ENCODE peak calls at places on chromosomes 11 and 22, in ten cellular contexts. P, O, G, Q, U, Z, I, X, Y and C are unnamed samples.

GRCh38 chr11:8717544-8717875 is 34.9 kb downstream of the RPL27A start:
- DNase-seq in P (no peak), O (no peak), G (no peak), Q (no peak), U (no peak), Z (no peak), I (no peak), X (no peak), Y (no peak), C (no peak)

GRCh38 chr11:70470127-70470526 is 71.8 kb downstream of the CTTN start:
- DNase-seq in P (no peak), O (no peak), G (no peak), Q (no peak), U (no peak), Z (no peak), I (no peak), X (no peak), Y (no peak), C (no peak)

GRCh38 chr11:122723106-122723505 is 67.6 kb downstream of the UBASH3B start:
- DNase-seq in P (no peak), O (no peak), G (no peak), Q (no peak), U (no peak), Z (no peak), I (no peak), X (no peak), Y (no peak), C (no peak)

GRCh38 chr11:62241095-62241494 is 944 bp upstream of the SCGB1D2 start:
- DNase-seq in P (no peak), O (no peak), G (no peak), Q (no peak), U (no peak), Z (no peak), I (no peak), X (no peak), Y (no peak), C (no peak)

GRCh38 chr22:20434264-20434751 is 3.3 kb downstream of the SCARF2 start:
- DNase-seq in P (no peak), O (no peak), G (no peak), Q (no peak), U (peak; percentile 35), Z (peak; percentile 54), I (no peak), X (no peak), Y (no peak), C (no peak)

GRCh38 chr11:2933376-2934056 is 4.3 kb upstream of the PHLDA2 start:
- DNase-seq in P (peak; percentile 41), O (no peak), G (peak; percentile 62), Q (no peak), U (peak; percentile 94), Z (peak; percentile 91), I (no peak), X (no peak), Y (peak; percentile 66), C (no peak)

GRCh38 chr11:122097419-122098001 is 18.5 kb downstream of the BLID start:
- DNase-seq in P (no peak), O (no peak), G (no peak), Q (no peak), U (no peak), Z (no peak), I (no peak), X (peak; percentile 16), Y (no peak), C (no peak)

GRCh38 chr22:50084570-50084969 is 656 bp downstream of the MLC1 start:
- DNase-seq in P (no peak), O (no peak), G (no peak), Q (no peak), U (no peak), Z (peak; percentile 77), I (no peak), X (no peak), Y (no peak), C (no peak)

GRCh38 chr22:19700790-19701419 is 13.4 kb upstream of the SEPTIN5 start:
- DNase-seq in P (no peak), O (no peak), G (no peak), Q (no peak), U (peak; percentile 12), Z (peak; percentile 19), I (no peak), X (no peak), Y (no peak), C (no peak)

GRCh38 chr11:3021125-3021524 is 29.0 kb upstream of the NAP1L4 start:
- DNase-seq in P (peak; percentile 70), O (peak; percentile 56), G (no peak), Q (no peak), U (no peak), Z (no peak), I (peak; percentile 54), X (peak; percentile 81), Y (peak; percentile 56), C (no peak)

GRCh38 chr22:21982338-21982965 is at the start of gene TOP3B:
- DNase-seq in P (peak; percentile 85), O (peak; percentile 65), G (peak; percentile 84), Q (peak; percentile 77), U (peak; percentile 92), Z (peak; percentile 95), I (peak; percentile 90), X (peak; percentile 90), Y (peak; percentile 62), C (peak; percentile 43)
- H3K27ac ChIP-seq in P (peak within 1 kb of the TSS; percentile 71), O (no peak within 1 kb of the TSS), G (peak within 1 kb of the TSS; percentile 89), Q (peak within 1 kb of the TSS; percentile 81), U (peak within 1 kb of the TSS; percentile 91), Z (peak within 1 kb of the TSS; percentile 88), I (peak within 1 kb of the TSS; percentile 8), X (peak within 1 kb of the TSS; percentile 23), Y (peak within 1 kb of the TSS; percentile 40), C (peak within 1 kb of the TSS; percentile 83)

GRCh38 chr22:46079093-46079860 is 71.0 kb upstream of the PPARA start:
- DNase-seq in P (peak; percentile 17), O (no peak), G (peak; percentile 27), Q (no peak), U (peak; percentile 57), Z (peak; percentile 61), I (no peak), X (no peak), Y (no peak), C (no peak)

GRCh38 chr22:46078241-46079092 is 71.9 kb upstream of the PPARA start:
- DNase-seq in P (peak; percentile 78), O (no peak), G (peak; percentile 82), Q (no peak), U (peak; percentile 80), Z (peak; percentile 76), I (no peak), X (no peak), Y (no peak), C (peak; percentile 75)

GRCh38 chr22:46075764-46076531 is 74.4 kb upstream of the PPARA start:
- DNase-seq in P (peak; percentile 49), O (no peak), G (peak; percentile 13), Q (no peak), U (peak; percentile 58), Z (peak; percentile 66), I (no peak), X (no peak), Y (no peak), C (no peak)

GRCh38 chr22:46076651-46077339 is 73.5 kb upstream of the PPARA start:
- DNase-seq in P (peak; percentile 58), O (no peak), G (peak; percentile 52), Q (no peak), U (peak; percentile 72), Z (peak; percentile 74), I (no peak), X (no peak), Y (no peak), C (no peak)

DNA sequence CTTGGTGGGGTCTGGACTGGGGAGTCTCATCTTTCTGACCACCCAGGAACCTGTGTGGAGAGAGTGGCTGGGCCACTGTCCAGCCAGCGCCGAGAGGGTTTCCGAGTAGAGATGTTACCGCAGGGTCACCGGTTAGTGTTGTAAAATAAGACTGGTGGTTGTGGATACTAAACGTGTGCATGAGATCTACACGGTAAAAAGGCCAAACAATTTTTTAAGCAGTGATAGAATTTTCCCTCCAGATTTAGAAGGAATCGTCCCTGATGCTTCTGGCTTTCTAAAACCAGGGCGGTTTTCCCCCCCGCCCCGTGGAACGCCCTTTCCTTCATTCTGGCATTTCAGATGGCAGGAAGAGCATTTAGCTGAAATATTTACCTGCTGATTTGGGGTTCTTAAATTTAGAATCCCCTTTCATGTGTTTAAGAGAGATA is 72.6 kb upstream of the PPARA start:
- DNase-seq in P (peak; percentile 51), O (no peak), G (peak; percentile 21), Q (no peak), U (no peak), Z (peak; percentile 43), I (no peak), X (no peak), Y (no peak), C (no peak)
- H3K27ac ChIP-seq in P (peak overlapping the region; percentile 97), O (no peak overlapping the region), G (peak overlapping the region; percentile 100), Q (peak overlapping the region; percentile 100), U (peak overlapping the region; percentile 98), Z (peak overlapping the region; percentile 88), I (no peak overlapping the region), X (no peak overlapping the region), Y (no peak overlapping the region), C (peak overlapping the region; percentile 99)

DNA sequence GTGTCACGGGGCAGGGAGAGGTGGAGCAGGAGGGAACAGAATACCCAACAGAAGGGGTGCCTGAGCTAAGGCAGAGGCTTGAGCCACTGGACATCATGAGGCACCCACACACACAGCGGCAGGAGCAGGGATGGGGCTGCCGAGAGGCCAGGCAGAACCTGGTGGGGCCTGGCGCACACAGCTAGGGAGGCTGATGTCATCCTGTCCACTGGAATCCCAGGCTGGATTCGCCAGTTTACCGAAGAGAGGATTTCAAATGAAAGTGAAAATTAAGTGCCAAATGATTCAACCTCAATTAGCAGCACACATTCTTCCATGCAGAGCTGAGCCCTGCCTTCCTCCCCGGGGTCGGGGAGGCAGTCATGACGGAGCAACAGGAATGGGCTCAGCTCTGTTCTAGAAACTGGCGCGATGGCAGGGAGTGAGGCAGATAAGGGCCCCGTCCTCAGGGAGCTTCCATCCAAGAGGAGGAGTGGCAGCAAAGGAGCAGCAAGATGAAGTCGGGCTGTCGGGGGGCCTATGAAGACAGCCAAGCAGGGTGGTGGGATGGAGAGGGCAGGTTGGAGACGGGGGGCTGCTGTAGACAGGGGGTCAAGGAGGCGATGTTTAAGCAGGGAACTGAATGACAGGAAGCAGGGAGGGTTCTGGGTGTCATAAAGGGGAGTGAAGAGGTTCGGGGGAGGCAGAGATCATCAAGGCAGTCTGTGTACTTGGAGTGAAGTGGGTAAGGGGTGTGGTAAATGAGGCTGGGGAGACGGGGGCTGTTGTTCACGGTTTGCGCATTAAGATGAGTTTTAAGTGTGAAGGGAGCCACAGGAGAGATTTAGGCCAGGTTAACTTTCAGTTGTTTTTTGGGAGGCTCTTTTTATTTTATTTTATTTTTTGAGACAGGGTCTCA is 6.4 kb downstream of the RAC2 start:
- DNase-seq in P (no peak), O (no peak), G (no peak), Q (no peak), U (no peak), Z (peak; percentile 74), I (no peak), X (no peak), Y (no peak), C (no peak)
- H3K27ac ChIP-seq in P (no peak overlapping the region), O (no peak overlapping the region), G (no peak overlapping the region), Q (peak overlapping the region; percentile 13), U (no peak overlapping the region), Z (peak overlapping the region; percentile 99), I (no peak overlapping the region), X (no peak overlapping the region), Y (no peak overlapping the region), C (no peak overlapping the region)

DNA sequence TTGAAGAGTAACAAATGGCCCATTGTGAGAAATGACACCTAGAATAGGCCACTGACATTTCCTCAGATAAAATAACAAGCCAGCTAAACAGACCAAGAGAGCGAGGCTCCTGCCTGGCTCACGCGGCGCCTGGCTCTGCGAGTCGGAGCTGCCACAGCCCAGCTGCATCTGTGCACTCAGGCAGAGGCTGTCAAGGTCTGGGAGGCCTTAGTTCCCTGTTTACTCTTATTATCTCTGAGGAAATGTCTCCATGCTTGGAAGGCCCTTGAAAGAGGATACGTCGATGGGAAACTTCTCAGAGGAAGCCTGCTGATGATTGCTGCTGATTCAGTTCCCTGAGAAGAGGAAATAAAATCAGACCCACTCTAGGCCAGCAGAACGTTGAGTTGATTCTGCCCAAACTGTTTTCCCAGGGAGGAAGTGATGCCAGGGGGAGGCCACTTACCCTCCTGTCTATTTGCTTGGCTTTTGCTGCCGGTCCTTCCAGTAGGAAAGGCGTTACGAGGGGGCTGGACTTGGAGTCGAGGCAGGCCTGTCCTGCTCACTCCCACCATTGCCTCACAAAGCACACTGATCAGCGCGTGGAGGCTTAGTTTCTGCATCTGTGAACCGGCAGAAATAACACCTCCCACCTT is 208.8 kb downstream of the TBC1D22A start:
- DNase-seq in P (peak; percentile 70), O (no peak), G (peak; percentile 37), Q (no peak), U (no peak), Z (no peak), I (no peak), X (peak; percentile 25), Y (peak; percentile 98), C (no peak)
- H3K27ac ChIP-seq in P (peak overlapping the region; percentile 50), O (no peak overlapping the region), G (peak overlapping the region; percentile 79), Q (peak overlapping the region; percentile 55), U (peak overlapping the region; percentile 71), Z (peak overlapping the region; percentile 82), I (no peak overlapping the region), X (no peak overlapping the region), Y (peak overlapping the region; percentile 81), C (peak overlapping the region; percentile 31)